ENCODE peak calls at places on chromosomes 1 and 21, in ten cellular contexts. O is GM12891, L is transverse colon, Z is H1, X is GM12892, W is vagina, M is Panc1, C is sigmoid colon, N is HCT116, B is GM23338. G is an unnamed sample.
A peak's percentile ranks its signal among the peaks of the same experiment; 100 is the strongest.

GRCh38 chr1:233361876-233362275 is 34.4 kb downstream of the MAP3K21 start:
- DNase-seq in Z (no peak), M (no peak), B (peak; percentile 47), N (no peak), C (no peak), L (no peak), X (no peak), O (no peak), W (no peak), G (no peak)

GRCh38 chr1:203038217-203038741 is 12.0 kb downstream of the PPFIA4 start:
- DNase-seq in Z (no peak), B (no peak), M (no peak), O (peak; percentile 24), L (peak; percentile 18), N (no peak), W (no peak), X (no peak), C (peak; percentile 84), G (peak; percentile 46)

GRCh38 chr1:64161347-64162080 is 41.9 kb upstream of the UBE2U start:
- DNase-seq in M (no peak), Z (no peak), W (no peak), N (no peak), X (no peak), O (no peak), B (no peak), L (no peak), C (peak; percentile 71), G (no peak)

GRCh38 chr1:59481915-59482505 is 185.1 kb downstream of the FGGY start:
- DNase-seq in X (no peak), N (no peak), W (no peak), C (no peak), O (no peak), M (no peak), Z (no peak), L (no peak), B (no peak), G (no peak)

GRCh38 chr1:61561666-61562065 is 163.3 kb downstream of the TM2D1 start:
- DNase-seq in C (no peak), N (no peak), X (no peak), Z (no peak), O (no peak), W (no peak), M (no peak), B (no peak), L (no peak), G (no peak)

GRCh38 chr1:164604541-164604940 is 45.6 kb downstream of the PBX1 start:
- DNase-seq in B (no peak), N (no peak), O (no peak), W (no peak), Z (no peak), C (no peak), X (no peak), L (no peak), M (no peak), G (no peak)

GRCh38 chr1:170586942-170587593 is 55.1 kb downstream of the GORAB start:
- DNase-seq in M (no peak), O (no peak), B (no peak), N (no peak), L (no peak), C (no peak), Z (no peak), W (no peak), X (no peak), G (no peak)

GRCh38 chr1:226064168-226064815 is 1.8 kb downstream of the H3-3A start:
- DNase-seq in N (no peak), W (no peak), M (no peak), X (no peak), O (no peak), L (no peak), B (no peak), Z (no peak), C (no peak), G (no peak)

GRCh38 chr1:110643886-110644285 is 30.9 kb downstream of the KCNA3 start:
- DNase-seq in B (no peak), N (no peak), L (no peak), O (no peak), X (no peak), Z (no peak), M (no peak), W (no peak), C (no peak), G (peak; percentile 24)

GRCh38 chr1:95068956-95069710 is 3.6 kb downstream of the ALG14 start:
- DNase-seq in X (no peak), C (no peak), O (no peak), B (no peak), L (peak; percentile 34), M (no peak), Z (no peak), W (no peak), N (no peak), G (no peak)

GRCh38 chr21:38921511-38922215 is 115.9 kb downstream of the ETS2 start:
- DNase-seq in C (no peak), M (no peak), L (peak; percentile 40), Z (no peak), W (no peak), N (no peak), X (no peak), O (no peak), B (no peak), G (no peak)
- TF ChIP-seq POLR2AphosphoS5 in C (peak; percentile 33), M (no peak), L (no peak), Z (no peak), W (peak; percentile 3), N (no peak), X (no peak), O (no peak), B (no peak), G (no peak)

DNA sequence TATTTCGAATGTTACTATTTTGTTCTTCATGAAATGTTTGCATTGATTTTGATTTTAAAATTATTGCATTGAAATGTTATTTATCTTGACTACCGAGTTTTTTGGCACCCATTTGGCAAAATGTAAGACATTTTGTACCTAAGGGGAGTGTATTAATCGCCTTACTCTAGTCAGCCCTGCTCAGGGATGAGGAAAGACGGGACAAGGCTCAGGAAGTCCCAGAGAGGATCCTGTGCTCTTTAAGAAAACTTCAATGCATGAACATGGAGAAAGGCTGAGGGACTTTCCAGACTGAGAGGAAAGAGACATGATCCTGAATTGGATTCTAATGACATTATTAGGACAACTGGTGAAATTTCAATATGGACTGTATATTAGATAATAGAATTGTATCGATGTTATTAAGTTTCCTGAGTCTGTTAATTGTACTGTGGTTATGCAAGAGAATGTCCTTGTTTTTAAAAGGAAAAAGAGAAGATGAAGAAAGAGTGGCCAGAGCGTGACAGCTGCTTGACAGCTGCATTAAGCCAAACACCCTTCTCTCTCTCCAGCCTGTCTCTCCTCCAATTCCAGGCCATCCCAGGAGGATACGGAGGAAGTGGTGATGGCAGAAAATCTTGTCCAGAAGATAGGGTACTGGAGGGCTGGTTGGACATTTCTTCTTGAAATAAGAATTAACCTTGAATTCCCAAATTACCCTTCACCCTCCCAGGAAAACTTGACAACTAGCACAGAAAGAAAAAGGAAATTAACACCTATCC is 65.9 kb downstream of the PLEKHA6 start:
- DNase-seq in M (no peak), B (no peak), L (no peak), C (no peak), N (no peak), O (no peak), X (no peak), Z (no peak), W (no peak), G (no peak)
- TF ChIP-seq POLR2AphosphoS5 in M (no peak), B (no peak), L (no peak), C (no peak), N (no peak), O (no peak), X (no peak), Z (no peak), W (no peak), G (no peak)

DNA sequence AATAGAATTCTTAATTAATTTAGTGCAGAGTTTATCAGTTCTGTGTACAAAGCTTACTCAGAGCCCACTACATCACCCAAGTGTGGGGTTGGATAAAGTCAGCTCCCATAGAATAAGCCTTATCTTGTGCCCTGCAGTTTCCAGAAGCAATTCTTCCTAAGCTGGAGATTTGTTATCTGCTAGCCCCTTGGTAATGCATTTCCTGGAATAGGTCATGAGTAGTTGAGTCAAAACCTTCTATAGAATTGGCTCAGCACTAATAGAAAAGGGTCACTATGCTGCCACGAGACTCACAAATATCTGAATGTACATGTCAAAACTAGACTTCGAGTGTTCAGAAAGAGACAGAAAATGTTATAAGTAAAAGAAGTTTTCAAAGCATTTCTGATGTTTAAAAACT is 434.2 kb upstream of the RUNX1 start:
- DNase-seq in Z (no peak), B (no peak), W (no peak), M (no peak), N (no peak), X (no peak), C (no peak), L (no peak), O (no peak), G (no peak)
- TF ChIP-seq POLR2AphosphoS5 in Z (no peak), B (no peak), W (no peak), M (no peak), N (no peak), X (no peak), C (no peak), L (no peak), O (no peak), G (no peak)

DNA sequence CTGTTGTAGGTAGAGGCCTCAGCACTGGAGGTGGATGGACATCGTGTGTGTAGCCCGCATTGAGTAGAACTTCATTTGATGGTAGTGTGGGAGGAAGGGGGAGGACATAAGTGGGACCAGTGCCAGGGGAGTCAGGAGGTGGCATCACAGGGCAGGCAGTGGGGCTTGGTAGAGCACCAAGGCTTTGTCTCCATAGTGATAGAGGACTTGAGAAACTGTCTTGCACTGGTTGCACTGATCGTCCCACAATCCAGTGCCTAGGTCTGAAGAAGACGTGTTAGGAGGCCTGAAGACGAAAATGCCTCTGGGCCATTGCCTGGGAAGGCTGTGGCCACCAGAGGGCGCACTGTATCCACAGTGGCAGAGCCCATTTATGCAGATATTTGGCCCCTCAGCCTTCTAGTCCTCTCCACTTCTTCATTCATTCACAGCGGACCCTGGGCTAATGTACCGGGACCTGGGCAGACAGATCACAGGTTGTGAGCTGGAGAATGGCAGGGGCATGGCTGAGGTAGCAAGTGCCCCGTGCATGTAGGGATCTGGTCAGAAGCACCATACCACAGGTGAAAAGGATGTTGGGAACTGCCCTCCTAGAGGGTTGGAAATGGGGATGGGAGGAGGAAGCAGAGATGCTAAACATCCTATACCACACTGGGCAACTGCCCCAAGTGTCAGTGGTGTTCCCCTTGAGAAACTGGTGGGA is 95.4 kb downstream of the PIK3R3 start:
- DNase-seq in Z (peak; percentile 76), N (peak; percentile 63), X (peak; percentile 62), C (peak; percentile 91), B (peak; percentile 92), O (peak; percentile 71), M (peak; percentile 71), W (no peak), L (peak; percentile 90), G (peak; percentile 54)
- TF ChIP-seq POLR2AphosphoS5 in Z (peak; percentile 42), N (no peak), X (no peak), C (no peak), B (no peak), O (no peak), M (peak; percentile 40), W (peak; percentile 52), L (no peak), G (no peak)